ENCODE peak calls at places on chromosomes 12 and 14, in six cellular contexts. One of them, this sample, is unnamed.
A peak's percentile ranks its signal among the peaks of the same experiment; 100 is the strongest.

GRCh38 chr12:62813031-62813829 is 121.7 kb downstream of the PPM1H start:
- DNase-seq in fibroblast of mammary gland: peak; percentile 70
- DNase-seq in SW 1271: no peak
- DNase-seq in stimulated activated CD8-positive, alpha-beta memory T cell treated with anti-CD3 and anti-CD28 coated beads, Interleukin-15, amount 100 ng/mL, for 1 hour: no peak
- DNase-seq in ELF-1: peak; percentile 58
- DNase-seq in OCI-LY7: peak; percentile 61
- DNase-seq in this sample: no peak

GRCh38 chr14:49052516-49052915 is 533.7 kb downstream of the RPS29 start:
- DNase-seq in fibroblast of mammary gland: peak; percentile 64
- DNase-seq in SW 1271: no peak
- DNase-seq in stimulated activated CD8-positive, alpha-beta memory T cell treated with anti-CD3 and anti-CD28 coated beads, Interleukin-15, amount 100 ng/mL, for 1 hour: no peak
- DNase-seq in ELF-1: no peak
- DNase-seq in OCI-LY7: no peak
- DNase-seq in this sample: no peak

GRCh38 chr12:47282206-47282605 is 202.4 kb upstream of the AMIGO2 start:
- DNase-seq in fibroblast of mammary gland: peak; percentile 92
- DNase-seq in SW 1271: no peak
- DNase-seq in stimulated activated CD8-positive, alpha-beta memory T cell treated with anti-CD3 and anti-CD28 coated beads, Interleukin-15, amount 100 ng/mL, for 1 hour: no peak
- DNase-seq in ELF-1: no peak
- DNase-seq in OCI-LY7: no peak
- DNase-seq in this sample: no peak

GRCh38 chr14:81406863-81407262 is 6.7 kb upstream of the STON2 start:
- DNase-seq in fibroblast of mammary gland: peak; percentile 91
- DNase-seq in SW 1271: no peak
- DNase-seq in stimulated activated CD8-positive, alpha-beta memory T cell treated with anti-CD3 and anti-CD28 coated beads, Interleukin-15, amount 100 ng/mL, for 1 hour: no peak
- DNase-seq in ELF-1: no peak
- DNase-seq in OCI-LY7: no peak
- DNase-seq in this sample: no peak

GRCh38 chr14:95432152-95433093 is 84.0 kb downstream of the SYNE3 start:
- DNase-seq in fibroblast of mammary gland: peak; percentile 25
- DNase-seq in SW 1271: no peak
- DNase-seq in stimulated activated CD8-positive, alpha-beta memory T cell treated with anti-CD3 and anti-CD28 coated beads, Interleukin-15, amount 100 ng/mL, for 1 hour: no peak
- DNase-seq in ELF-1: peak; percentile 76
- DNase-seq in OCI-LY7: peak; percentile 47
- DNase-seq in this sample: no peak

GRCh38 chr12:19739195-19739776 is 300.0 kb downstream of the AEBP2 start:
- DNase-seq in fibroblast of mammary gland: peak; percentile 73
- DNase-seq in SW 1271: no peak
- DNase-seq in stimulated activated CD8-positive, alpha-beta memory T cell treated with anti-CD3 and anti-CD28 coated beads, Interleukin-15, amount 100 ng/mL, for 1 hour: no peak
- DNase-seq in ELF-1: no peak
- DNase-seq in OCI-LY7: peak; percentile 45
- DNase-seq in this sample: no peak

GRCh38 chr14:105882626-105883025 is 356.2 kb downstream of the TMEM121 start:
- DNase-seq in fibroblast of mammary gland: no peak
- DNase-seq in SW 1271: no peak
- DNase-seq in stimulated activated CD8-positive, alpha-beta memory T cell treated with anti-CD3 and anti-CD28 coated beads, Interleukin-15, amount 100 ng/mL, for 1 hour: no peak
- DNase-seq in ELF-1: no peak
- DNase-seq in OCI-LY7: no peak
- DNase-seq in this sample: no peak

GRCh38 chr14:95620659-95621059 is 65.6 kb upstream of the TCL1B start:
- DNase-seq in fibroblast of mammary gland: peak; percentile 9
- DNase-seq in SW 1271: no peak
- DNase-seq in stimulated activated CD8-positive, alpha-beta memory T cell treated with anti-CD3 and anti-CD28 coated beads, Interleukin-15, amount 100 ng/mL, for 1 hour: no peak
- DNase-seq in ELF-1: peak; percentile 13
- DNase-seq in OCI-LY7: no peak
- DNase-seq in this sample: no peak

GRCh38 chr14:63478437-63478852 is 64.7 kb downstream of the PPP2R5E start:
- DNase-seq in fibroblast of mammary gland: no peak
- DNase-seq in SW 1271: no peak
- DNase-seq in stimulated activated CD8-positive, alpha-beta memory T cell treated with anti-CD3 and anti-CD28 coated beads, Interleukin-15, amount 100 ng/mL, for 1 hour: no peak
- DNase-seq in ELF-1: no peak
- DNase-seq in OCI-LY7: no peak
- DNase-seq in this sample: no peak